ENCODE peak calls at places on chromosomes 13 and 19, in seven cellular contexts. P, G, Z, M, L, D and W are unnamed samples.

GRCh38 chr19:485583-486236 is 10.6 kb upstream of the MADCAM1 start:
- DNase-seq in D (peak), Z (peak), P (no peak), L (peak), M (no peak), G (peak), W (peak)

GRCh38 chr19:38496603-38497487 is 63.4 kb downstream of the RYR1 start:
- DNase-seq in L (no peak), D (no peak), Z (no peak), M (no peak), P (no peak), G (no peak), W (no peak)

GRCh38 chr19:57280913-57281425 is 684 bp downstream of the ZNF460 start:
- DNase-seq in P (no peak), D (no peak), M (no peak), Z (no peak), G (no peak), L (no peak), W (no peak)

GRCh38 chr19:28075229-28075628 is 1137.7 kb downstream of the UQCRFS1 start:
- DNase-seq in Z (no peak), G (no peak), L (no peak), M (no peak), P (no peak), D (no peak), W (no peak)

GRCh38 chr13:46386996-46387851 is at the start of gene RUBCNL:
- DNase-seq in L (peak), P (no peak), G (peak), M (peak), Z (peak), D (peak), W (peak)

GRCh38 chr19:3276341-3276799 is 51.9 kb downstream of the CELF5 start:
- DNase-seq in D (no peak), L (no peak), Z (no peak), P (no peak), G (peak), M (peak), W (peak)

GRCh38 chr19:39154626-39155100 is 29.1 kb downstream of the PAK4 start:
- DNase-seq in Z (no peak), D (no peak), L (no peak), G (peak), P (no peak), M (peak), W (no peak)

GRCh38 chr19:2912306-2912705 is 11.6 kb downstream of the ZNF57 start:
- DNase-seq in M (no peak), G (no peak), D (no peak), Z (no peak), L (no peak), P (no peak), W (no peak)

GRCh38 chr13:50707533-50708096 is 135.9 kb downstream of the DLEU7 start:
- DNase-seq in P (no peak), L (peak), G (no peak), M (no peak), D (no peak), Z (no peak), W (no peak)

GRCh38 chr13:80654638-80655249 is 313.8 kb upstream of the SPRY2 start:
- DNase-seq in D (no peak), Z (no peak), G (no peak), M (peak), L (no peak), P (no peak), W (no peak)

GRCh38 chr13:24286624-24287023 is 22.8 kb upstream of the C1QTNF9 start:
- DNase-seq in Z (no peak), P (no peak), L (no peak), M (no peak), G (no peak), D (no peak), W (no peak)

GRCh38 chr13:26052136-26052736 is 420 bp upstream of the SHISA2 start:
- DNase-seq in G (no peak), P (no peak), D (no peak), Z (no peak), L (no peak), M (no peak), W (no peak)

GRCh38 chr19:43467730-43468129 is 2.3 kb upstream of the LYPD3 start:
- DNase-seq in P (no peak), D (no peak), G (no peak), Z (no peak), L (no peak), M (no peak), W (no peak)

GRCh38 chr19:4361152-4362037 is 18.0 kb downstream of the MPND start:
- DNase-seq in P (no peak), Z (peak), D (no peak), L (no peak), M (peak), G (peak), W (no peak)

GRCh38 chr13:97851269-97851668 is 102.2 kb upstream of the IPO5 start:
- DNase-seq in L (no peak), G (no peak), M (no peak), D (no peak), P (no peak), Z (no peak), W (no peak)

GRCh38 chr19:3520166-3521103 is 14.3 kb downstream of the FZR1 start:
- DNase-seq in L (no peak), G (peak), D (no peak), Z (no peak), P (no peak), M (no peak), W (no peak)

GRCh38 chr19:38183227-38183914 is 40.7 kb downstream of the DPF1 start:
- DNase-seq in Z (no peak), G (peak), L (no peak), D (peak), P (no peak), M (no peak), W (peak)

GRCh38 chr13:36030670-36031331 is 100.4 kb downstream of the DCLK1 start:
- DNase-seq in L (no peak), D (no peak), G (no peak), M (no peak), P (no peak), Z (no peak), W (no peak)

GRCh38 chr19:18932216-18932841 is 8.7 kb downstream of the HOMER3 start:
- DNase-seq in P (no peak), Z (peak), L (peak), D (peak), G (peak), M (peak), W (peak)

GRCh38 chr19:7312816-7313215 is 18.6 kb upstream of the INSR start:
- DNase-seq in D (no peak), P (no peak), M (no peak), Z (no peak), L (no peak), G (no peak), W (no peak)

GRCh38 chr13:44759723-44760360 is 183.7 kb upstream of the TSC22D1 start:
- DNase-seq in P (no peak), G (peak), M (peak), D (no peak), Z (no peak), L (no peak), W (no peak)

GRCh38 chr19:3387645-3388589 is 21.5 kb downstream of the NFIC start:
- DNase-seq in Z (peak), P (no peak), M (peak), L (peak), G (peak), D (no peak), W (no peak)

GRCh38 chr19:3073931-3074595 is 11.8 kb upstream of the TLE5 start:
- DNase-seq in G (no peak), P (no peak), M (no peak), L (no peak), D (no peak), Z (no peak), W (no peak)

GRCh38 chr13:45909724-45910123 is 58.2 kb upstream of the SIAH3 start:
- DNase-seq in D (no peak), P (no peak), L (no peak), G (no peak), M (no peak), Z (no peak), W (no peak)

GRCh38 chr13:74871671-74872070 is 610.3 kb downstream of the TBC1D4 start:
- DNase-seq in L (no peak), Z (no peak), D (no peak), P (no peak), M (no peak), G (no peak), W (no peak)

GRCh38 chr13:46964789-46965527 is 68.1 kb upstream of the HTR2A start:
- DNase-seq in G (no peak), D (no peak), L (no peak), P (no peak), M (no peak), Z (no peak), W (no peak)

GRCh38 chr13:74210693-74211393 is 76.6 kb upstream of the KLF12 start:
- DNase-seq in L (no peak), P (peak), D (no peak), G (no peak), M (no peak), Z (no peak), W (no peak)